ENCODE peak calls at places on chromosomes 4 and X, in eight cellular contexts. E, I, H, S, W, Y, D and K are unnamed samples. For H3K4me1, the result is how much of the 10 kb centered on the place peaks cover.

GRCh38 chr4:40223343-40223742 is 26.5 kb downstream of the RHOH start:
- DNase-seq in E (no peak), I (no peak), H (no peak), S (no peak), W (no peak), Y (no peak), D (no peak), K (no peak)

GRCh38 chr4:149047368-149047767 is 605.2 kb upstream of the NR3C2 start:
- DNase-seq in I (no peak), H (no peak), Y (no peak), E (no peak), S (no peak), W (no peak), D (no peak), K (no peak)

GRCh38 chr4:181578911-181579310 is 664.3 kb upstream of the TENM3 start:
- DNase-seq in Y (no peak), E (no peak), D (peak), W (no peak), S (no peak), I (no peak), H (no peak), K (no peak)

GRCh38 chrX:150269613-150270254 is 93.4 kb upstream of the MAMLD1 start:
- DNase-seq in Y (no peak), H (peak), I (no peak), E (peak), D (peak), W (no peak), S (peak), K (no peak)

GRCh38 chrX:118723376-118723775 is 4.0 kb upstream of the IL13RA1 start:
- DNase-seq in D (no peak), Y (no peak), W (no peak), S (no peak), H (no peak), E (no peak), I (no peak), K (no peak)

GRCh38 chrX:69616520-69617203 is 749 bp downstream of the EDA start:
- DNase-seq in H (peak), S (no peak), I (no peak), D (peak), W (peak), Y (no peak), E (peak), K (peak)

GRCh38 chrX:40131644-40132376 is 34.1 kb upstream of the BCOR start:
- DNase-seq in W (no peak), S (no peak), Y (no peak), D (no peak), E (no peak), H (no peak), I (no peak), K (no peak)

GRCh38 chr4:108336076-108336475 is 167.3 kb upstream of the LEF1 start:
- DNase-seq in Y (peak), H (no peak), S (no peak), I (no peak), D (no peak), E (no peak), W (no peak), K (no peak)

GRCh38 chrX:41384041-41384705 is 50.2 kb downstream of the DDX3X start:
- DNase-seq in S (no peak), Y (no peak), E (peak), I (peak), D (no peak), W (peak), H (peak), K (peak)

GRCh38 chr4:182085051-182085480 is 158.1 kb upstream of the TENM3 start:
- DNase-seq in D (no peak), I (no peak), W (no peak), E (no peak), S (no peak), H (no peak), Y (no peak), K (no peak)

GRCh38 chr4:20544645-20545044 is 155.6 kb upstream of the PACRGL start:
- DNase-seq in H (no peak), S (no peak), W (no peak), E (no peak), Y (no peak), I (peak), D (no peak), K (no peak)

GRCh38 chr4:162232349-162232748 is 68.5 kb upstream of the FSTL5 start:
- DNase-seq in E (no peak), W (no peak), Y (no peak), S (no peak), I (no peak), H (no peak), D (no peak), K (no peak)

GRCh38 chr4:147570616-147571015 is 46.6 kb upstream of the TMEM184C start:
- DNase-seq in Y (no peak), E (no peak), I (no peak), H (no peak), S (no peak), W (no peak), D (no peak), K (no peak)
- TF ChIP-seq CTCF in Y (no peak), E (no peak), I (no peak), H (no peak), S (no peak), W (no peak), D (no peak), K (peak)

GRCh38 chr4:3643518-3644433 is 111.6 kb upstream of the LRPAP1 start:
- DNase-seq in Y (no peak), W (no peak), I (no peak), D (no peak), E (no peak), H (no peak), S (no peak), K (no peak)

GRCh38 chr4:3646280-3646679 is 114.1 kb upstream of the LRPAP1 start:
- DNase-seq in Y (no peak), W (no peak), D (peak), S (no peak), H (no peak), E (no peak), I (no peak), K (no peak)

GRCh38 chr4:3645711-3646221 is 113.5 kb upstream of the LRPAP1 start:
- DNase-seq in Y (no peak), I (no peak), D (no peak), H (no peak), W (no peak), S (no peak), E (no peak), K (no peak)

GRCh38 chr4:3642806-3643517 is 110.7 kb upstream of the LRPAP1 start:
- DNase-seq in W (no peak), D (no peak), H (no peak), Y (no peak), I (no peak), E (no peak), S (no peak), K (no peak)

GRCh38 chr4:3644849-3645627 is 112.8 kb upstream of the LRPAP1 start:
- DNase-seq in Y (no peak), D (no peak), H (no peak), S (no peak), I (no peak), E (no peak), W (peak), K (no peak)
- H3K4me1 ChIP-seq in Y (under half), D (under half), H (under half), S (under half), I (under half), E (under half), W (under half), K (under half)

GRCh38 chr4:168841682-168842019 is 168.4 kb downstream of the CBR4 start:
- DNase-seq in I (no peak), H (no peak), S (no peak), W (no peak), Y (no peak), E (no peak), D (no peak), K (no peak)
- TF ChIP-seq CTCF in I (no peak), H (no peak), S (no peak), W (no peak), Y (no peak), E (no peak), D (no peak), K (no peak)

GRCh38 chr4:113951263-113951662 is 28.2 kb downstream of the ARSJ start:
- DNase-seq in Y (no peak), W (no peak), H (no peak), D (no peak), S (no peak), E (peak), I (peak), K (peak)

GRCh38 chr4:113955411-113955810 is 24.0 kb downstream of the ARSJ start:
- DNase-seq in E (no peak), D (no peak), Y (no peak), S (no peak), H (no peak), W (no peak), I (no peak), K (no peak)

GRCh38 chr4:113950207-113950606 is 29.2 kb downstream of the ARSJ start:
- DNase-seq in Y (no peak), H (no peak), E (no peak), S (no peak), W (no peak), I (no peak), D (no peak), K (no peak)

GRCh38 chr4:113953888-113954287 is 25.6 kb downstream of the ARSJ start:
- DNase-seq in D (no peak), H (no peak), Y (no peak), W (no peak), I (no peak), E (no peak), S (no peak), K (no peak)

DNA sequence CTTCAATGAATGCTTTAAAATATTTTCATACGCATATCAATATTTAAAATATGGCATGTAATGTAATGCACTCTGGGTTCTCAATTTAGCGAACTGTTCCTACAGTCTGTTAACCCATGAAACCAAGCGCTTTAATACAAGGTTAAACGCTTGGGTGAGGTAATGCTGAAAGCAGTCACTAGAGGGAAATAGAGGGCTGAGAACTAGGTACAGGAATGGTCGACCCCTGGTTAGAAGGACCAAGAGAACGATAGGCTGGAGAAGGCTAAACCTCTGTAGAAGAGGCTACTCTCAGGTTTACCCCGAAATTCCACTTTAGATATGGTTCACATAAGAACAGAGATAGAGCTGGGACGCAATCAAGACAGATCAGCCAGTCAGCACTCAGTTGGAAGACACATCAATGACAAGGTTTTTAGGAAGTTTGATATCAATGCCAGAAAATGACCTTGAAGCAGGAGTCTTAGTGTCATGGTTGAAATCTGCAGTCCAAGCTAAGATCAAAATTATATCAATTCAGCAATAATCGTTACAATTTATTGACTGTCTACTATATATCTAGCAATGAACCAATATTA is 26.9 kb downstream of the ARSJ start:
- DNase-seq in I (peak), H (no peak), Y (no peak), W (no peak), E (peak), D (no peak), S (no peak), K (no peak)
- H3K4me1 ChIP-seq in I (under half), H (under half), Y (under half), W (under half), E (under half), D (under half), S (under half), K (under half)